ENCODE peak calls at places on chromosome 22, in ten cellular contexts. Y is transverse colon, D is stomach, P is prostate gland, A is HepG2, B is breast epithelium, I is GM12878, N is SK-N-SH, S is HL-60, R is K562. U is an unnamed sample.

GRCh38 chr22:30717331-30717921 is 22.8 kb downstream of the OSBP2 start:
- DNase-seq in P (no peak), A (peak), B (no peak), S (no peak), I (no peak), N (no peak), Y (no peak), R (no peak), D (no peak), U (peak)

GRCh38 chr22:39444937-39445465 is 11.8 kb upstream of the MGAT3 start:
- DNase-seq in B (no peak), R (no peak), D (no peak), A (no peak), Y (no peak), P (no peak), S (no peak), I (no peak), N (no peak), U (no peak)

GRCh38 chr22:18104566-18104965 is 6.0 kb upstream of the TUBA8 start:
- DNase-seq in D (no peak), B (no peak), I (no peak), N (no peak), R (no peak), P (no peak), Y (no peak), A (no peak), S (no peak), U (no peak)

GRCh38 chr22:18023509-18024275 is 669 bp downstream of the MICAL3 start:
- DNase-seq in P (peak), R (peak), S (no peak), N (peak), B (peak), I (no peak), Y (peak), D (peak), A (no peak), U (peak)

GRCh38 chr22:31630331-31631329 is 31.4 kb downstream of the PISD start:
- DNase-seq in R (peak), Y (peak), S (peak), B (peak), N (peak), A (peak), I (no peak), P (peak), D (peak), U (no peak)

GRCh38 chr22:31595271-31595670 is 66.7 kb downstream of the PISD start:
- DNase-seq in A (no peak), R (no peak), P (no peak), I (no peak), D (no peak), N (no peak), S (no peak), Y (no peak), B (no peak), U (no peak)

GRCh38 chr22:29994027-29994715 is 86.1 kb upstream of the HORMAD2 start:
- DNase-seq in A (peak), R (no peak), I (no peak), B (no peak), N (peak), P (no peak), Y (no peak), S (peak), D (no peak), U (no peak)

GRCh38 chr22:20384865-20385264 is 9.1 kb upstream of the ZNF74 start:
- DNase-seq in B (no peak), A (no peak), N (no peak), D (no peak), S (no peak), R (no peak), I (no peak), P (no peak), Y (no peak), U (no peak)

GRCh38 chr22:35984183-35984710 is 44.4 kb downstream of the RBFOX2 start:
- DNase-seq in S (no peak), I (no peak), P (no peak), Y (no peak), R (no peak), B (no peak), A (no peak), N (no peak), D (no peak), U (no peak)

GRCh38 chr22:18994780-18995711 is 59.0 kb upstream of the PRODH start:
- DNase-seq in B (no peak), N (no peak), Y (no peak), D (no peak), I (no peak), R (peak), P (no peak), A (peak), S (no peak), U (no peak)

GRCh38 chr22:27515091-27515523 is 286.4 kb downstream of the MN1 start:
- DNase-seq in P (no peak), I (no peak), B (no peak), S (no peak), Y (no peak), A (no peak), N (no peak), R (no peak), D (no peak), U (no peak)

GRCh38 chr22:17370036-17370765 is 941 bp downstream of the CECR2 start:
- DNase-seq in S (no peak), P (no peak), A (no peak), R (no peak), D (no peak), B (no peak), I (no peak), Y (no peak), N (peak), U (no peak)

DNA sequence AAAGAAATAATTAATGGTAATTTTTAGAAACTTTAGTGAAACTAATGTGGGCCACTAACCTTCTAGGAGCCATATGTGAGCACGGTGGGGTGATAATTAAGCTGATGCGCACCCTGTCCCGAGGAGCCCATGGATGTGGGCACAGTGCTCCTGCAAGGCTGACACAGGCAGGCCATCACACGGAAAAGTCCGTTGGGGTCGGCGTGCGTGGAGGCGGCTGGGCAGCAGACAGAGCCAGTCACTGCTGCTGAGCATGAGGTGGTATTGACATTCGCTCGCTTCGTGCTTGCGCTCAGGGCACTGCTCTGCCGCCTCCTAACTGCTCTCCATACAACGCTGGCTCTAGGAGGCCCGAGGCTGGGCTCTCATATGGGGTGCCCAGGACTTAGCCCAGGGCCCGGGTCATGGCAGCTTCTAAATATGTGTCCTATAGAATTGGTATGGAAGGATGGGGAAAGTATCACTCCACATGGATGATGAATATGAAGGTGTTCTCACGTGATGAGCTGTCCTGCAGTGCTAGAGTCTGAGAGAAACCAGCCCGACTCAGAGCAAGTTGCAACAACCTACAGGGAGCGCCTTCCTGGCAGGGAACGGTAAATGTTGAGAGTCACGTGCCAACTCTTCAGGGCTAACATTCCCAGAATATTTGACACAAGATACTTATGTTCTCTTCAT is 50.5 kb upstream of the ARFGAP3 start:
- DNase-seq in Y (no peak), N (no peak), S (no peak), I (no peak), B (peak), A (no peak), D (no peak), R (no peak), P (peak), U (no peak)
- H3K27ac ChIP-seq in Y (peak), N (no peak), S (no peak), I (no peak), B (peak), A (no peak), D (peak), R (no peak), P (peak), U (no peak)

DNA sequence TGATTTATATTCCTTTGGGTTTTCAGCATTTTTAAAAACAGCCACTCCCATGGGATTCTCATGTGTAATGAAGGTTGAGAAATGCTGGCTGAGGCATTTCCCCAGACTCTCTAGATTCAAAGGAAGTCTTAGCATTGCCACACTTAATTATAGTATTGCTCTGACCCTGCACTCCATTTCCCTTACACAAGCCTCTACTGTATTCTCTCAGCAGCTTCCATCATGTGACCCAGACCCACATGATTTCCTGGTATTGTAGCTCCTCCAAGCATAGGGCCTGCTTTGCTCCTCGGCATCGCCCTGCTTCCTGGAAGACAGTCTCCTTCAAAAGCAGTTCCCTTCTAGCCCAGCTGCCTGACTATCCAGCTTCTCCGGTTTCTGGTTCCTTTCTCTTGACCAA is 261.5 kb downstream of the LARGE1 start:
- DNase-seq in N (no peak), A (no peak), R (no peak), Y (no peak), I (no peak), B (peak), P (peak), D (no peak), S (no peak), U (no peak)
- TF ChIP-seq POLR2AphosphoS5 in N (no peak), A (no peak), R (no peak), Y (no peak), I (no peak), B (no peak), P (peak), D (peak), S (no peak), U (no peak)

GRCh38 chr22:40599731-40600130 is 36.8 kb downstream of the MRTFA start:
- DNase-seq in Y (no peak), R (no peak), I (no peak), A (no peak), S (no peak), D (no peak), B (no peak), P (no peak), N (no peak), U (no peak)

GRCh38 chr22:40594346-40594745 is 42.2 kb downstream of the MRTFA start:
- DNase-seq in D (no peak), A (no peak), N (no peak), S (no peak), R (no peak), Y (no peak), P (no peak), I (no peak), B (no peak), U (no peak)

GRCh38 chr22:40594924-40595323 is 41.6 kb downstream of the MRTFA start:
- DNase-seq in D (no peak), S (no peak), R (no peak), I (no peak), A (peak), N (no peak), Y (no peak), B (no peak), P (no peak), U (no peak)

GRCh38 chr22:40595497-40596234 is 40.9 kb downstream of the MRTFA start:
- DNase-seq in A (no peak), P (no peak), Y (no peak), I (no peak), S (no peak), N (no peak), B (no peak), D (no peak), R (no peak), U (no peak)

DNA sequence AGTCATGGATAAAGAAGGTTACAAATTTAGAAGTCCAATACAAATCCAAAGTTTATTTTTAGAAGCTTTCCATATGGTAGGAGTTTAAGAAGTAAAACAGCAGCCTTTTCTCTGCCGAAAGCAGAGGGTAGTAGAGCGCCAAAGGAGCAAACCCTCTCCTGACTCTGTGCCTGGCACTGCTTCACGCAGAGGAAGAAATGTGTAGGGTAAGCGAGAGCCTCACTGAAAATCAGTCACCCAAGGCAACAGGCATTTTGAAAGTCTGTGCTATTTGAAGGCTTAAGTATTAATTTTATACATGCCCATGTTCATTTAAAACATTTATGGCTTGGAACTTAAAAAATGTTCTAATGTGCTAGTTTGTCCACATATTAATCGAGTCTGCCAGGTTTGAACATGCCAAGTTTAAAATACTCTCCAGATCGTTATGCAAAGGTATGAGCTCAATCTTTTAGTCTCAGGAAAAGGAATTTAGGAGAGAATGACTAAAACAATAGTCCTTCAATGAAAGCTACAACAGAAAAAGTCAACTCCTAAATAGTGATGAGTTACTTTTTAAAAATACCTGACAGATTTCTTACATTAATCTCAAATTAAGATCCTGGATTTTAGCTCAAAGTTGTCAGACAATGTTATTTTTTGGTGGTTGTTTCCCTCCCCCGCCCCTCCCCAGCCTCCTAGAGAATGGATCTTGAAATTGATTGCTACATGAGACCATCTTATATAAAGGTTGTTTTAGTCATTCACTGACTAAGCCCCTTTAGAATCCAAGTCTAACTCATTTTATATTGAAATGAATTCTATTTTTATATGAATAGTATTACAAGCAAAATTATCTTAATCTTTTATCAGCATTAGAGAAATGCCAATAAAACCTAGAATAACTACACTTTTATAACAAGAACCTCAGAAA is 38.7 kb downstream of the MRTFA start:
- DNase-seq in N (no peak), P (no peak), A (no peak), R (no peak), D (peak), B (no peak), I (no peak), Y (no peak), S (no peak), U (no peak)
- H3K27ac ChIP-seq in N (no peak), P (peak), A (no peak), R (no peak), D (peak), B (peak), I (no peak), Y (no peak), S (no peak), U (no peak)

GRCh38 chr22:40636380-40637180 is at the start of gene MRTFA:
- DNase-seq in N (peak), B (peak), R (peak), S (peak), A (peak), Y (peak), D (peak), I (peak), P (peak), U (peak)
- TF ChIP-seq POLR2AphosphoS5 in N (peak), B (peak), R (no peak), S (peak), A (peak), Y (peak), D (peak), I (peak), P (peak), U (peak)

DNA sequence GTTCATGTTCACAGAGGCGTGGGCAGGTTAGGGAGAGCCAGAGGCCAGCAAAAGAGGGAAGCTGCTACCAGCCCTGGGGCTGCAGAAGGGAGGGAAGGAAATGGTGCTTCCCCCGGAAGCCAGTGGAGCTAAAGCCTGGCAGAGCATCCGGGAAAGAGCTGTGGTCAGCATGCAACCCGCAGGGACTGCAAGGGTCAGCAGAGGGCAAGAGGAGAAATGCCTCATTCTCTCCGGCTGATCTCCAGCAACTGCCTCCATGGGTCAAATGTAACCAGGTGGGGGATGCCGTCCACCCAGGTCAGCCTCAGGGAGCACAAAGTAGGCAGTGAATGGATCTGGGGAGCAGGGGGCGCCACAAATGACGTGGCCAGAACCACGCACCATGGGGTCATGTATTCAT is 36.9 kb upstream of the PRR5 start:
- DNase-seq in B (no peak), S (no peak), D (no peak), P (no peak), Y (peak), A (no peak), R (no peak), N (peak), I (no peak), U (no peak)
- H3K27ac ChIP-seq in B (no peak), S (no peak), D (peak), P (no peak), Y (peak), A (no peak), R (no peak), N (no peak), I (no peak), U (no peak)

U was measured in HCT116.